ENCODE peak calls at places on chromosome 3, in five cellular contexts. G is BJ, Q is HFF-Myc, X is lung, A is GM12865. F is an unnamed sample.

GRCh38 chr3:42600958-42601675 is 631 bp downstream of the NKTR start:
- DNase-seq in A (peak), X (peak), Q (peak), G (peak), F (peak)

GRCh38 chr3:102200126-102200525 is 234.7 kb upstream of the ZPLD1 start:
- DNase-seq in Q (no peak), G (no peak), A (no peak), X (no peak), F (no peak)

GRCh38 chr3:178263236-178263916 is 272.9 kb upstream of the KCNMB2 start:
- DNase-seq in A (no peak), Q (no peak), G (no peak), X (no peak), F (no peak)

GRCh38 chr3:10594915-10595314 is 89.5 kb upstream of the ATP2B2 start:
- DNase-seq in A (peak), G (no peak), Q (peak), X (peak), F (no peak)

GRCh38 chr3:87132801-87133200 is 94.3 kb upstream of the CHMP2B start:
- DNase-seq in A (no peak), G (no peak), X (no peak), Q (peak), F (no peak)

GRCh38 chr3:42557849-42558248 is 23.9 kb downstream of the SEC22C start:
- DNase-seq in X (no peak), A (no peak), Q (no peak), G (no peak), F (no peak)

GRCh38 chr3:79167651-79168416 is 600.0 kb downstream of the ROBO1 start:
- DNase-seq in G (peak), A (no peak), X (no peak), Q (peak), F (peak)

GRCh38 chr3:186932281-186933181 is 2.2 kb downstream of the ST6GAL1 start:
- DNase-seq in G (no peak), X (no peak), A (peak), Q (no peak), F (no peak)

GRCh38 chr3:195907730-195908438 is 467 bp downstream of the TNK2 start:
- DNase-seq in X (peak), G (no peak), Q (no peak), A (peak), F (no peak)

GRCh38 chr3:20051123-20051806 is 11.0 kb downstream of the KAT2B start:
- DNase-seq in Q (no peak), G (no peak), A (no peak), X (no peak), F (no peak)

GRCh38 chr3:177466076-177466475 is 268.8 kb upstream of the TBL1XR1 start:
- DNase-seq in A (peak), G (no peak), X (no peak), Q (no peak), F (no peak)

GRCh38 chr3:30875505-30875904 is 19.0 kb downstream of the GADL1 start:
- DNase-seq in Q (no peak), X (no peak), G (no peak), A (no peak), F (no peak)

GRCh38 chr3:51942603-51943450 is 664 bp downstream of the PARP3 start:
- DNase-seq in G (no peak), A (peak), Q (no peak), X (peak), F (no peak)

GRCh38 chr3:139326707-139327106 is 17.1 kb upstream of the MRPS22 start:
- DNase-seq in A (no peak), G (no peak), Q (no peak), X (no peak), F (no peak)

GRCh38 chr3:58325525-58325992 is 7.1 kb upstream of the PXK start:
- DNase-seq in X (no peak), Q (no peak), G (no peak), A (no peak), F (no peak)

GRCh38 chr3:32797776-32798175 is 20.0 kb upstream of the TRIM71 start:
- DNase-seq in Q (no peak), A (no peak), G (no peak), X (no peak), F (no peak)

GRCh38 chr3:106068386-106068785 is 199.6 kb upstream of the CBLB start:
- DNase-seq in G (no peak), Q (no peak), A (no peak), X (no peak), F (no peak)

GRCh38 chr3:96806336-96806735 is 8.1 kb upstream of the EPHA6 start:
- DNase-seq in X (no peak), G (no peak), A (no peak), Q (no peak), F (no peak)

GRCh38 chr3:46367811-46368210 is 2.9 kb upstream of the CCR5 start:
- DNase-seq in G (no peak), A (no peak), Q (no peak), X (no peak), F (no peak)

GRCh38 chr3:137081711-137082110 is 123.9 kb downstream of the IL20RB start:
- DNase-seq in Q (no peak), A (no peak), X (no peak), G (no peak), F (no peak)

GRCh38 chr3:81554348-81554747 is 207.1 kb downstream of the GBE1 start:
- DNase-seq in X (no peak), A (peak), Q (peak), G (peak), F (peak)

GRCh38 chr3:10213156-10213792 is 35.0 kb upstream of the TATDN2 start:
- DNase-seq in Q (no peak), X (no peak), A (peak), G (no peak), F (no peak)

GRCh38 chr3:194938845-194939531 is 253.3 kb downstream of the FAM43A start:
- DNase-seq in G (no peak), X (no peak), Q (no peak), A (no peak), F (no peak)

GRCh38 chr3:43349759-43350158 is 63.4 kb downstream of the SNRK start:
- DNase-seq in X (no peak), A (no peak), G (no peak), Q (no peak), F (no peak)

GRCh38 chr3:148710665-148711064 is 13.0 kb downstream of the AGTR1 start:
- DNase-seq in Q (no peak), X (no peak), A (no peak), G (no peak), F (no peak)

GRCh38 chr3:189947068-189947467 is 173.6 kb downstream of the P3H2 start:
- DNase-seq in A (no peak), Q (no peak), G (no peak), X (no peak), F (no peak)

GRCh38 chr3:42490243-42490642 is 12.2 kb upstream of the VIPR1 start:
- DNase-seq in Q (no peak), G (no peak), X (peak), A (peak), F (no peak)

GRCh38 chr3:157594413-157594812 is 91.2 kb upstream of the VEPH1 start:
- DNase-seq in G (no peak), X (no peak), Q (no peak), A (no peak), F (no peak)
- TF ChIP-seq CTCF in G (peak), X (no peak), Q (peak), A (no peak), F (peak)

GRCh38 chr3:123723527-123724168 is 138.8 kb upstream of the HACD2 start:
- DNase-seq in A (peak), G (no peak), Q (peak), X (peak), F (no peak)
- H3K4me3 ChIP-seq in A (no peak), G (no peak), Q (no peak), X (no peak), F (no peak)

DNA sequence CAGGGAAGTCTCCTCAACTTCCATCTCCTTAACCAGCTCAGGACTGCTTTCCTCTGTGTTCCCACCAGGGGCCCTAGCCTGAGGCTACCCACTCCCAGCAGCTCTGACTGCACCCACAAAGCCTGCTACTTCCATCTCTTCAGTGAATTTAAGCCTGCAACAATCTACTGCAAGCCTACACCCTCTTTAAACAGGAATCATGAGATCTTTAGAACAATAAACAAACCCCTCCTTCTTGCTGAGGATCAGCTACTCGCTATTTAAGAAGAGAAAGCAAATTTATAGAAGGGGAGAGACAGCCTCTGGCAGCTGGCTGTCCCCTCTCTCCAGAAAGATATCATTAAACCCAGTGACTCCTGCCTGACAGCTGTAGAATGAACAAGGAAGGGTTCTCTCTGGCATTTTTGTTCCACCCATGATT is 51.9 kb downstream of the ARHGAP31 start:
- DNase-seq in G (no peak), Q (no peak), A (no peak), X (no peak), F (no peak)
- TF ChIP-seq CTCF in G (no peak), Q (no peak), A (no peak), X (no peak), F (no peak)

DNA sequence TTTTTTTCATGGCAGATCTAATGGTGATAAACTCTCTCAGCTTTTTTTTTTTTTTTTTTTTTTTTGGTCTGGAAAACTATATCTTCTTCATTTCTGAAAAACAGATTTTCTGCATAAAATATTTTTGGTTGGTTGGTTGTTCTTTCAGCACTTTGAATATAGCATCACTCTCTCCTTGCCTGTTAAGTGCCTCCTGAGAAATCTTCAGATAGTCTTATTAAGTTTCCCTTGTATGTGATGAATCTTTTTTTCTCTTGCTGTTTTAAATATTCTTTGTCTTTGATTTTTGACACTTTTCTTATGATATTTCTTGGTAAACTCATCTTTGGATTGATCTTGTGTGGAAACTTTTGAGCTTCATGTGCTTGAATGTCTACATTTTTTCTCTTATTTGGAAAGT is 44.2 kb upstream of the OSTN start:
- DNase-seq in A (no peak), G (no peak), Q (no peak), X (no peak), F (no peak)
- H3K4me3 ChIP-seq in A (no peak), G (no peak), Q (no peak), X (no peak), F (no peak)

DNA sequence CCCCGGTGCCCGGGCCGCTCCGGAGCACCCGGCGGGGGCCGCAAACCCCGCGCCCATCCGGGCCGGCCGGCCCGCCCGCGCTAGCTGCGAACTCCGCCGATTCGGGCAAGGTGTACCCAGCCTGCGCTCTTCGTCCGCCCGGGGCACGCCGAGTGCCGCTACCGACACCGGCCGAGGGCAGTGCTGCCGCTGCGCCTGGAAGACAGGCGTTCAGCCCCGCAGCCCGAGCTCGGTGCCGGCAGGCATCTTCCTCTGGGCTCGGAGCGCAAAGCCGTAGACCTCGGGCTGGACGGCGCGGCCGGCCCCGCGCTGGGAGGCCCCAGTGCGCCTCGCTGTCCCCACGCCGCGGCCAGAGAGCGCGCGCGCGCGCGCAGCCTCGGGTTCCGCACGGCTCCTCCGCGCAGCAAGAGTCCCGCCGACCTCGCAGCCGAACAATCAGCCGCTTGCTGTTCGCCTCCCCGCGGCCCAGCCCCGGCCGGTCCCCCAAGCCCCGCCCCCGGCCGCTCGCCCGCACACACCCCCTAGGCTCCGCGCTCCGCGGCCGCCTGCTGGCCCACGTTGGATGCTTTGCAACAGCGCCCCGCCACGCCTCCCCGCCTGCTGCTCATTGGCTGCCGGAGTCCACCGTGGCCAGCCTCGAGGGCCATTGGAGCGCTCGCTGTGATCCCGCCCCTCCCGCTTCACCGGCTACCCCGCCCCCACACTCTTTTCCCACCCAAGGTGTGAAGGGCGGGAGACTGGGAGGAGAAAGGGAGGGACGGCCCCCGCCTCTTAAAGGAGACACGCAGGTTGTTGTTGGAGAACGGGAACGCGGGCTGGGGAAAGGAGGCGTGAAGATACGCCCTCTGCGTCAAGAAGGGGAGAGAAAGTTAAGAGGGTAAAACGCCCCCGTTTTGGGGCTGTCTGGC is at the start of gene LRIG1:
- DNase-seq in G (peak), Q (peak), A (peak), X (peak), F (peak)
- TF ChIP-seq CTCF in G (peak), Q (no peak), A (no peak), X (peak), F (no peak)

DNA sequence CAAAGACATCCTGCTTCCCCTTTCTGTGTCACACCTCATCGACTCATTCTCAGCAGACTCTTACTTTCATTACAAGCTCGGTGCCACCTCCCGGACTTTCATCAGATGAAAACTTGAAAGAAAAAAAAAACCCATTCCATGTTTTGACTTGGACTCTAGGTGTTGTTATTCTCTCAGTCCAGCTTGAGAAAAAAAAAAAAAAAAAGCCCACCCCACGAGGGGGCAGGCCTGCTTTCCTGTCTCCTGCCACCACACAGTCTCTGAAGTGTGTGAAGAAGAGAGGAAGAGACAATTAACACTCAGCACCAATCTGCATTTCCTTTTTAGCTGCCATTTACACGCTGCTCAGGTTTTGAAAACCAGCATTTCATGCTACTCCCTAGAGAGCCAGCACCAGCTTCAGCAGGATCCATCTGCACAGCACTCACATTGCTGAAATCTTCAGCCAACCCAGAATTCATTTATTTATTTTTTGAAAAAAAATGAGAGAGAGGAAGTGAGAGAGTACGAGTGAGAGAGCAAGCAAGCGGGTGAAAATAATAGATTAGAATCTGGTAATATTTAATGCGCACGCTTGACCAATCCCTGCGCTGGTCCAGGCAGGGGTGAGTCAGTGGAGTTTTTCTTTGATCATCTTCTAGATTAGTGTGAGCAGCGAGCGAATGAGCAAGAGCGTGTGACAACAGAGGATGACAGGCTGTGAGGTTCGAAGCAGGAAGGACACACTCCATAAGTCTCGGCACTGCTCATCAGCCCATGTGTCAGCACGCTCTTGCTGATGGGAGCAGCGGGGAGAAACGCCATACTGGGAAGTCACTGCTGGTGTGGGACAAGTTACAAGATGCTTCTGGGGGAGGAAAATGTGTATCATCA is 23.5 kb downstream of the ZNF80 start:
- DNase-seq in Q (peak), G (peak), A (peak), X (no peak), F (peak)
- H3K4me3 ChIP-seq in Q (peak), G (peak), A (peak), X (no peak), F (peak)

DNA sequence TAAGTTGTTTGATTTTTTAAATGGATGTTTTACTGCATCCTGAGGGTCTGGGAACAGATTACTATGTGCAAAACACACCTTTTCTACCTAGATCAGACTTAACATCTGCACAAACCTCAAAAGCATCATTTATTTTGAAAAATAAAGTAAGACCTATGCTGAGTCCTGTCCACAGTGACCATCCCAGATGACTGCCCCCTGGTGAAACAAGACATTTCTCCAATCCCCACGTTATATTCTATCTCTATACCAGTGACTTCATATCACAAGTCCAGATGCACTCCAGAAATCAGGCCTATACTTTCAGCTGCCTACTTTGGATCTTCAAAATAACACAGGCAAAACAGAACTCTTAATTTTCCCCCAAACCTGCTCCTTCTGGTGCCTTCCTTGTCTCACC is 143.2 kb downstream of the P2RY1 start:
- DNase-seq in X (no peak), A (no peak), Q (no peak), G (no peak), F (no peak)
- TF ChIP-seq CTCF in X (no peak), A (no peak), Q (no peak), G (no peak), F (no peak)

GRCh38 chr3:50267280-50267913 is 1.6 kb upstream of the SEMA3B start:
- DNase-seq in X (peak), Q (no peak), A (no peak), G (no peak), F (no peak)
- H3K4me3 ChIP-seq in X (peak), Q (peak), A (no peak), G (peak), F (peak)

GRCh38 chr3:130636480-130637234 is 110.0 kb downstream of the PIK3R4 start:
- DNase-seq in X (no peak), G (no peak), A (no peak), Q (no peak), F (no peak)
- TF ChIP-seq CTCF in X (no peak), G (no peak), A (no peak), Q (no peak), F (no peak)

GRCh38 chr3:13021141-13021933 is 51.9 kb downstream of the IQSEC1 start:
- DNase-seq in X (no peak), Q (no peak), G (no peak), A (peak), F (no peak)
- H3K4me3 ChIP-seq in X (no peak), Q (no peak), G (no peak), A (peak), F (no peak)